ENCODE peak calls at places on chromosomes 11 and 22, in five cellular contexts. Y is GM23248, U is dermis microvascular lymphatic vessel endothelial cell, N is SJSA1, V is astrocyte of the cerebellum. H is an unnamed sample.

GRCh38 chr22:23243006-23243573 is 62.8 kb downstream of the BCR start:
- DNase-seq in N (no peak), U (no peak), V (no peak), Y (no peak), H (no peak)

GRCh38 chr11:17298302-17298701 is 21.8 kb downstream of the NUCB2 start:
- DNase-seq in N (no peak), Y (no peak), U (no peak), V (no peak), H (no peak)

GRCh38 chr11:6474806-6475500 is 1.2 kb upstream of the TRIM3 start:
- DNase-seq in U (no peak), Y (peak; percentile 50), V (no peak), N (no peak), H (no peak)

GRCh38 chr11:56819916-56820315 is 71.4 kb upstream of the OR9G4 start:
- DNase-seq in N (no peak), U (no peak), V (no peak), Y (no peak), H (no peak)

GRCh38 chr22:31046591-31047226 is 34.4 kb upstream of the SMTN start:
- DNase-seq in V (no peak), Y (no peak), N (no peak), U (peak; percentile 99), H (peak; percentile 95)

GRCh38 chr11:110283862-110284261 is 12.6 kb downstream of the RDX start:
- DNase-seq in Y (no peak), N (no peak), V (no peak), U (no peak), H (no peak)

GRCh38 chr11:76735218-76735480 is 48.0 kb upstream of the TSKU start:
- DNase-seq in U (no peak), Y (no peak), N (no peak), V (no peak), H (no peak)

GRCh38 chr11:124846058-124846719 is 19.0 kb upstream of the ROBO3 start:
- DNase-seq in N (no peak), U (no peak), Y (no peak), V (no peak), H (no peak)

GRCh38 chr11:133243832-133244231 is 288.5 kb downstream of the OPCML start:
- DNase-seq in V (no peak), U (no peak), N (no peak), Y (no peak), H (no peak)

GRCh38 chr11:76835928-76836612 is 24.6 kb upstream of the ACER3 start:
- DNase-seq in V (peak; percentile 87), Y (peak; percentile 85), U (no peak), N (peak; percentile 4), H (peak; percentile 63)

GRCh38 chr11:61980783-61981541 is 13.5 kb upstream of the FTH1 start:
- DNase-seq in N (no peak), U (no peak), Y (no peak), V (no peak), H (no peak)

GRCh38 chr22:18965526-18966421 is 29.7 kb upstream of the PRODH start:
- DNase-seq in V (no peak), N (no peak), Y (no peak), U (no peak), H (no peak)

GRCh38 chr11:14587203-14587602 is 56.4 kb upstream of the PDE3B start:
- DNase-seq in U (no peak), N (no peak), V (no peak), Y (no peak), H (no peak)

GRCh38 chr11:76721755-76722677 is 51.5 kb upstream of the LRRC32 start:
- DNase-seq in N (peak; percentile 38), V (peak; percentile 60), U (peak; percentile 55), Y (peak; percentile 88), H (peak; percentile 90)

GRCh38 chr11:45900916-45901617 is 6.0 kb downstream of the FREY1 start:
- DNase-seq in N (no peak), U (no peak), Y (peak; percentile 42), V (no peak), H (no peak)

GRCh38 chr11:45262900-45263299 is 23.2 kb downstream of the SYT13 start:
- DNase-seq in V (no peak), N (no peak), Y (no peak), U (no peak), H (no peak)

GRCh38 chr11:31492320-31492913 is 17.0 kb downstream of the IMMP1L start:
- DNase-seq in N (no peak), U (no peak), V (peak; percentile 59), Y (peak; percentile 35), H (no peak)

GRCh38 chr11:78469905-78470304 is 52.3 kb upstream of the GAB2 start:
- DNase-seq in U (peak; percentile 68), Y (no peak), N (no peak), V (no peak), H (peak; percentile 70)

GRCh38 chr11:117382746-117383145 is 55.1 kb downstream of the CEP164 start:
- DNase-seq in V (no peak), U (no peak), N (no peak), Y (no peak), H (no peak)

GRCh38 chr22:37525746-37526350 is 6.6 kb upstream of the CARD10 start:
- DNase-seq in U (no peak), N (peak; percentile 23), Y (no peak), V (no peak), H (no peak)

GRCh38 chr11:27427183-27427980 is 45.2 kb downstream of the LGR4 start:
- DNase-seq in U (no peak), Y (peak; percentile 70), N (peak; percentile 8), V (no peak), H (peak; percentile 51)

GRCh38 chr11:47186076-47186936 is at the start of gene PACSIN3:
- DNase-seq in V (no peak), N (peak; percentile 55), U (no peak), Y (peak; percentile 60), H (peak; percentile 60)

GRCh38 chr11:67054851-67055523 is 1.7 kb upstream of the RHOD start:
- DNase-seq in Y (peak; percentile 89), V (no peak), U (no peak), N (no peak), H (peak; percentile 53)

GRCh38 chr11:92528051-92528450 is 303.4 kb downstream of the FAT3 start:
- DNase-seq in Y (peak; percentile 40), U (no peak), V (peak; percentile 83), N (no peak), H (no peak)

GRCh38 chr11:105609832-105610781 is at the start of gene GRIA4:
- DNase-seq in V (no peak), U (peak; percentile 15), Y (peak; percentile 65), N (no peak), H (peak; percentile 55)

GRCh38 chr11:97349201-97349600 is 959.4 kb downstream of the JRKL start:
- DNase-seq in V (no peak), Y (no peak), N (no peak), U (no peak), H (no peak)

GRCh38 chr11:122721964-122722266 is 66.4 kb downstream of the UBASH3B start:
- DNase-seq in U (no peak), N (peak; percentile 50), V (no peak), Y (peak; percentile 77), H (peak; percentile 71)

GRCh38 chr22:35674335-35674734 is 26.1 kb downstream of the APOL6 start:
- DNase-seq in Y (no peak), U (no peak), N (no peak), V (no peak), H (no peak)

GRCh38 chr22:31628362-31628761 is 33.7 kb downstream of the PISD start:
- DNase-seq in U (no peak), V (no peak), N (no peak), Y (no peak), H (no peak)

GRCh38 chr22:19995611-19996339 is 20.8 kb downstream of the ARVCF start:
- DNase-seq in Y (no peak), U (no peak), V (no peak), N (no peak), H (peak; percentile 58)

GRCh38 chr11:87036756-87037449 is 831 bp upstream of the TMEM135 start:
- DNase-seq in U (no peak), Y (no peak), N (no peak), V (no peak), H (peak; percentile 28)

GRCh38 chr11:103929168-103929903 is 107.1 kb upstream of the DDI1 start:
- DNase-seq in Y (no peak), U (no peak), V (no peak), N (no peak), H (no peak)